ENCODE peak calls at places on chromosomes 11 and 22, in seven cellular contexts. E, F, B, X, V, D and N are unnamed samples.

GRCh38 chr11:61157743-61158142 is 3.5 kb downstream of the VPS37C start:
- DNase-seq in D (no peak), V (no peak), F (no peak), E (no peak), X (no peak), B (no peak), N (no peak)

GRCh38 chr11:555500-556174 is 4.9 kb downstream of the LMNTD2 start:
- DNase-seq in E (no peak), X (no peak), F (no peak), B (no peak), D (no peak), V (no peak), N (no peak)

GRCh38 chr11:65814131-65814959 is 19.4 kb upstream of the SNX32 start:
- DNase-seq in F (no peak), D (no peak), E (no peak), X (no peak), B (no peak), V (no peak), N (no peak)

GRCh38 chr22:46054091-46054877 is 77.3 kb upstream of the WNT7B start:
- DNase-seq in V (no peak), B (no peak), X (peak), E (peak), F (no peak), D (no peak), N (peak)

GRCh38 chr22:25167082-25167481 is 32.6 kb upstream of the CRYBB3 start:
- DNase-seq in B (no peak), E (no peak), X (no peak), V (no peak), D (no peak), F (no peak), N (no peak)

GRCh38 chr11:73271936-73272679 is at the start of gene P2RY6:
- DNase-seq in V (peak), E (peak), D (no peak), F (no peak), B (no peak), X (peak), N (no peak)

GRCh38 chr11:94638278-94638901 is 71.2 kb downstream of the PIWIL4 start:
- DNase-seq in V (no peak), X (no peak), E (no peak), D (no peak), B (no peak), F (no peak), N (no peak)

GRCh38 chr11:103789957-103790356 is 246.5 kb upstream of the DDI1 start:
- DNase-seq in B (no peak), X (no peak), F (no peak), D (no peak), E (no peak), V (no peak), N (no peak)

GRCh38 chr11:107598225-107599139 is 7.5 kb downstream of the ELMOD1 start:
- DNase-seq in X (no peak), E (no peak), B (peak), F (no peak), V (peak), D (no peak), N (no peak)

GRCh38 chr11:127859941-127860354 is 727.4 kb downstream of the ETS1 start:
- DNase-seq in F (no peak), D (no peak), X (no peak), B (no peak), V (no peak), E (peak), N (no peak)

GRCh38 chr11:8218409-8218808 is 45.3 kb downstream of the LMO1 start:
- DNase-seq in B (no peak), X (no peak), V (no peak), F (no peak), E (no peak), D (no peak), N (no peak)

GRCh38 chr11:109421981-109422590 is at the start of gene C11orf87:
- DNase-seq in E (no peak), D (no peak), X (no peak), V (peak), F (peak), B (peak), N (no peak)

GRCh38 chr11:91433284-91434010 is 791.2 kb upstream of the FAT3 start:
- DNase-seq in B (no peak), V (no peak), F (no peak), E (no peak), D (no peak), X (no peak), N (no peak)

GRCh38 chr11:66479741-66480115 is 506 bp upstream of the DPP3 start:
- DNase-seq in E (no peak), X (no peak), F (no peak), B (no peak), V (no peak), D (no peak), N (peak)

GRCh38 chr11:75273331-75273988 is 32.9 kb downstream of the TPBGL start:
- DNase-seq in D (no peak), F (no peak), V (peak), B (no peak), X (no peak), E (no peak), N (no peak)

GRCh38 chr22:24937114-24937513 is 9.4 kb downstream of the LHFPL7 start:
- DNase-seq in E (no peak), V (peak), B (peak), D (no peak), X (no peak), F (no peak), N (peak)

GRCh38 chr11:118223992-118224391 is 819 bp downstream of the JAML start:
- DNase-seq in D (no peak), E (no peak), F (no peak), X (no peak), V (no peak), B (no peak), N (no peak)

GRCh38 chr11:59574467-59574866 is 41.1 kb downstream of the OSBP start:
- DNase-seq in F (no peak), B (no peak), X (no peak), V (no peak), E (no peak), D (no peak), N (no peak)

GRCh38 chr11:115081972-115082371 is 403.6 kb downstream of the NXPE2 start:
- DNase-seq in F (no peak), D (no peak), B (no peak), V (no peak), E (no peak), X (no peak), N (no peak)

GRCh38 chr11:2779981-2780849 is 80.4 kb upstream of the KCNQ1OT1 start:
- DNase-seq in E (no peak), V (peak), B (peak), D (no peak), X (no peak), F (no peak), N (no peak)

GRCh38 chr11:73342633-73343032 is 33.6 kb upstream of the RELT start:
- DNase-seq in E (no peak), V (peak), X (no peak), F (no peak), D (no peak), B (peak), N (no peak)

GRCh38 chr11:82308979-82309378 is 424.7 kb downstream of the FAM181B start:
- DNase-seq in V (no peak), E (no peak), D (no peak), B (no peak), X (no peak), F (no peak), N (no peak)

GRCh38 chr11:76275446-76275845 is 69.1 kb upstream of the WNT11 start:
- DNase-seq in X (no peak), F (no peak), D (no peak), E (no peak), V (no peak), B (no peak), N (no peak)

GRCh38 chr11:102422817-102423725 is 29.5 kb downstream of the TMEM123 start:
- DNase-seq in B (no peak), D (no peak), X (peak), F (no peak), V (no peak), E (no peak), N (no peak)